ENCODE peak calls at places on chromosomes 2 and 18, in four cellular contexts. One of them, this sample, is unnamed.

GRCh38 chr18:2881490-2882195 is 34.8 kb downstream of the EMILIN2 start:
- DNase-seq in HFFc6: peak; percentile 88
- DNase-seq in GM20000: no peak
- DNase-seq in fibroblast of lung: peak; percentile 86
- DNase-seq in this sample: no peak

GRCh38 chr18:25639601-25640000 is 287.6 kb upstream of the ZNF521 start:
- DNase-seq in HFFc6: no peak
- DNase-seq in GM20000: no peak
- DNase-seq in fibroblast of lung: peak; percentile 52
- DNase-seq in this sample: no peak

GRCh38 chr18:3447035-3447894 is 2.7 kb upstream of the TGIF1 start:
- DNase-seq in HFFc6: peak; percentile 40
- DNase-seq in GM20000: peak; percentile 18
- DNase-seq in fibroblast of lung: peak; percentile 79
- DNase-seq in this sample: no peak

GRCh38 chr2:60819155-60819862 is 62.1 kb upstream of the REL start:
- DNase-seq in HFFc6: no peak
- DNase-seq in GM20000: no peak
- DNase-seq in fibroblast of lung: no peak
- DNase-seq in this sample: no peak

GRCh38 chr18:9741821-9742541 is 33.9 kb downstream of the RAB31 start:
- DNase-seq in HFFc6: no peak
- DNase-seq in GM20000: no peak
- DNase-seq in fibroblast of lung: no peak
- DNase-seq in this sample: no peak

GRCh38 chr2:62501794-62502500 is 4.0 kb downstream of the TMEM17 start:
- DNase-seq in HFFc6: peak; percentile 80
- DNase-seq in GM20000: no peak
- DNase-seq in fibroblast of lung: peak; percentile 82
- DNase-seq in this sample: no peak

GRCh38 chr2:19038096-19039015 is 320.1 kb downstream of the OSR1 start:
- DNase-seq in HFFc6: peak; percentile 73
- DNase-seq in GM20000: no peak
- DNase-seq in fibroblast of lung: peak; percentile 68
- DNase-seq in this sample: no peak

GRCh38 chr2:211181626-211182025 is 625.2 kb downstream of the CPS1 start:
- DNase-seq in HFFc6: no peak
- DNase-seq in GM20000: no peak
- DNase-seq in fibroblast of lung: no peak
- DNase-seq in this sample: no peak

GRCh38 chr2:223027442-223027841 is 24.5 kb upstream of the KCNE4 start:
- DNase-seq in HFFc6: peak; percentile 63
- DNase-seq in GM20000: no peak
- DNase-seq in fibroblast of lung: peak; percentile 54
- DNase-seq in this sample: no peak

GRCh38 chr2:19104503-19104902 is 253.9 kb downstream of the OSR1 start:
- DNase-seq in HFFc6: no peak
- DNase-seq in GM20000: no peak
- DNase-seq in fibroblast of lung: no peak
- DNase-seq in this sample: no peak

GRCh38 chr2:75238670-75239330 is 39.5 kb upstream of the TACR1 start:
- DNase-seq in HFFc6: peak; percentile 94
- DNase-seq in GM20000: no peak
- DNase-seq in fibroblast of lung: peak; percentile 85
- DNase-seq in this sample: no peak

GRCh38 chr2:157627594-157628281 is 926 bp downstream of the ACVR1C start:
- DNase-seq in HFFc6: no peak
- DNase-seq in GM20000: peak; percentile 25
- DNase-seq in fibroblast of lung: no peak
- DNase-seq in this sample: no peak

GRCh38 chr2:98708396-98709186 is 22.3 kb downstream of the MGAT4A start:
- DNase-seq in HFFc6: no peak
- DNase-seq in GM20000: no peak
- DNase-seq in fibroblast of lung: no peak
- DNase-seq in this sample: no peak

GRCh38 chr2:21812766-21813165 is 689.0 kb downstream of the TDRD15 start:
- DNase-seq in HFFc6: no peak
- DNase-seq in GM20000: no peak
- DNase-seq in fibroblast of lung: peak; percentile 24
- DNase-seq in this sample: no peak

GRCh38 chr2:127463155-127463991 is 45.1 kb downstream of the PROC start:
- DNase-seq in HFFc6: no peak
- DNase-seq in GM20000: no peak
- DNase-seq in fibroblast of lung: peak; percentile 15
- DNase-seq in this sample: no peak

GRCh38 chr18:74064510-74064909 is 83.1 kb downstream of the FBXO15 start:
- DNase-seq in HFFc6: no peak
- DNase-seq in GM20000: no peak
- DNase-seq in fibroblast of lung: no peak
- DNase-seq in this sample: no peak

GRCh38 chr18:7626922-7627440 is 59.9 kb downstream of the PTPRM start:
- DNase-seq in HFFc6: peak; percentile 70
- DNase-seq in GM20000: no peak
- DNase-seq in fibroblast of lung: peak; percentile 42
- DNase-seq in this sample: no peak
- TF ChIP-seq CTCF in HFFc6: peak; percentile 66
- TF ChIP-seq CTCF in GM20000: no peak
- TF ChIP-seq CTCF in fibroblast of lung: peak; percentile 10
- TF ChIP-seq CTCF in this sample: no peak

DNA sequence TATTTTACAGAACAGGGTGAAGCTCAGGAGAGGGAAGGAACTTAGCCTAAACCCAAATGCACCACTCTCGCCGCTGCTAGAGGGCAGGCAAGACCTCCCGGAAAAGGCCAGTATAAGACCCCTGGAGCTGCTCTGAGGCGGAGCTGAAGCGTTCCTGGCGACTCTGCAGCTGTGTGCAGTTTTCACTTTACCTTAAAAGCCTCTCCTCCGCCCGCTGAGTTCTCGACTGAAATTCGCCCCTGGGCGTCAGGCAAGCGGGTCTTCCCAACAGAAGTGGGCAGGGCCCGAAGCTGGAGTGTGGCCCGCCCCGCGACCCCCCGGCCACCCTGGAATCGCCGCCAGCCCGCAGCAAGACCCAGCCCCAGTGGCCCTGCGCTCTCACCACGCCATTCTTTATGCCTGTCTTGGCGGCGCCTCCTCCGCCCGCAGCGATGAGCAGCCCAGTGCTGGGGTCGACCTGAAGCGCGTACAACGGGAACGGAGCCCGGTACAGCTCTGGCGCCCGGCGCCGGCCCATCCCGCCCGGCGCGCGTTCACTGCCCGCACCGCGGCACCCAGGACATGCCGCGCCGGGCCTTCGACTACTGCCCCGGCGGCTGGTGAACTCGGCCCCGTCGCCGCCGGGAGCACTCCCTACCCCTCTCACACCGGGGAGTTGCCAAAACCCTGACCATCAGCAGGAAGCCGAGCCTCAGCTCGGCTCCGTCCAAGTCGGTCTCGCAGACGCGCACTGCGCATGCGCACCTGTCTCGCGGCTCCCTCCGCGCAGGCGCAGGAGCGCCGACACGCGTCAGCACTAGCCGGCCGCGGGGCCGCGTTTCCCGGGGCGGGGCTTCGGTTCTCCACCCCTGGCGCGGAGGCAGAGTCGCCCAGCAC is at the start of gene PREB:
- DNase-seq in HFFc6: peak; percentile 92
- DNase-seq in GM20000: peak; percentile 100
- DNase-seq in fibroblast of lung: peak; percentile 94
- DNase-seq in this sample: peak; percentile 84
- TF ChIP-seq CTCF in HFFc6: peak; percentile 46
- TF ChIP-seq CTCF in GM20000: peak; percentile 10
- TF ChIP-seq CTCF in fibroblast of lung: peak; percentile 55
- TF ChIP-seq CTCF in this sample: no peak

GRCh38 chr2:16639431-16639830 is 26.2 kb downstream of the CYRIA start:
- DNase-seq in HFFc6: no peak
- DNase-seq in GM20000: no peak
- DNase-seq in fibroblast of lung: no peak
- DNase-seq in this sample: no peak
- TF ChIP-seq CTCF in HFFc6: no peak
- TF ChIP-seq CTCF in GM20000: no peak
- TF ChIP-seq CTCF in fibroblast of lung: no peak
- TF ChIP-seq CTCF in this sample: no peak

DNA sequence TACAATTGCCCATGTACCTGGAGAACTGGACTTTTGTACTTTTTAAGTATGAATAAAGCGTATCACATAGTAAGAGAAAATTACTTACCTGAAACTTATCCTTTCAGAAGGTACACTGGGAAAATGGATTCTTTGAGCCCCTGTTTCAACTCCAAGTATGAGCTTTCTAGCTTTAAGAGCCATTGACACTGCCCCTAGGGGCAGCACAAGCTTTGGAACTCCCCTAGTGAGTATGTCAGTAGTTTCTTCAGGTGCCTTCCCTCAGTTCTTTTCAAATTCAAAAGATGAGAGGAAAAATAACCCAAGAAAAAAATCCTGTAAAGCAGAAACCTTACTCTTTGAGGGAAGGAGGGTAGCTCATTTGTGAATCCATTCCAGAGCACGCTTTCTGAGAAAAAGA is 124.1 kb downstream of the MEMO1 start:
- DNase-seq in HFFc6: no peak
- DNase-seq in GM20000: no peak
- DNase-seq in fibroblast of lung: no peak
- DNase-seq in this sample: no peak
- TF ChIP-seq CTCF in HFFc6: peak; percentile 38
- TF ChIP-seq CTCF in GM20000: no peak
- TF ChIP-seq CTCF in fibroblast of lung: peak; percentile 44
- TF ChIP-seq CTCF in this sample: no peak

DNA sequence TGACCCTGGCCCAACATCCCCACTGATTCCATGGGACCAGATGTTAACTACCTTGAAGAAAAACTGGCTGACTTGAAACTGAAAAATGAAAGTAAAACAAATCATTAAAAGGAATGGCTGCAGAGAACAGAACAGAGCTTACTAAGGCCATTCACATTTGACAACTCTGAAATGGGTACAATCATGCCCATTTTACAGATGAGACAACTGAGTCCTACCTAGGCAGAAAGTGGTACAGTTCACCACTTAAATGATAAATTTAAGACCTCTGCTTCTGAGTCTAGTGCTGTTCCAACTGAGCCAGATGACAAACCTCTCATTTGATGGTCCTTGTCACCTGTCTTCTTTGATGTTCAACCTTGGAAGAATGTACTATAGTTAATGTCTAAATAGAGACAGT is 65.8 kb downstream of the THNSL2 start:
- DNase-seq in HFFc6: no peak
- DNase-seq in GM20000: no peak
- DNase-seq in fibroblast of lung: no peak
- DNase-seq in this sample: no peak
- TF ChIP-seq CTCF in HFFc6: no peak
- TF ChIP-seq CTCF in GM20000: no peak
- TF ChIP-seq CTCF in fibroblast of lung: no peak
- TF ChIP-seq CTCF in this sample: no peak